ENCODE peak calls at places on chromosome 15, in six cellular contexts. L is HepG2; S is fibroblast of lung; T is activated CD4-positive, alpha-beta T cell treated with anti-CD3 and anti-CD28 coated beads, Interleukin-2, amount 50 U/mL, for 1 hour; F is lung microvascular endothelial cell; C is RWPE1. W is an unnamed sample.

GRCh38 chr15:72312605-72313447 is 7.1 kb downstream of the CELF6 start:
- DNase-seq in S (peak), C (peak), F (peak), T (peak), L (peak), W (peak)

GRCh38 chr15:39184701-39185390 is 396.0 kb upstream of the THBS1 start:
- DNase-seq in T (no peak), S (no peak), F (no peak), C (no peak), L (no peak), W (no peak)

GRCh38 chr15:58258501-58259274 is 120.5 kb downstream of the AQP9 start:
- DNase-seq in C (peak), S (no peak), T (no peak), F (no peak), L (no peak), W (no peak)

GRCh38 chr15:37902126-37902525 is 32.3 kb upstream of the TMCO5A start:
- DNase-seq in T (no peak), L (no peak), S (no peak), C (no peak), F (no peak), W (no peak)

GRCh38 chr15:57382222-57382621 is 5.9 kb downstream of the CGNL1 start:
- DNase-seq in C (no peak), S (no peak), L (peak), F (no peak), T (no peak), W (no peak)

GRCh38 chr15:63978511-63979226 is 67.6 kb downstream of the DAPK2 start:
- DNase-seq in L (no peak), C (no peak), S (no peak), T (no peak), F (no peak), W (no peak)

GRCh38 chr15:28989239-28989830 is 103.6 kb downstream of the APBA2 start:
- DNase-seq in S (no peak), F (peak), L (no peak), T (no peak), C (no peak), W (no peak)

GRCh38 chr15:82531496-82532382 is 8.5 kb downstream of the RPS17 start:
- DNase-seq in T (no peak), S (no peak), F (no peak), L (no peak), C (no peak), W (no peak)

GRCh38 chr15:66592505-66593218 is 26.9 kb upstream of the LCTL start:
- DNase-seq in C (no peak), T (no peak), F (no peak), L (no peak), S (no peak), W (no peak)

GRCh38 chr15:69328739-69329138 is 30.0 kb downstream of the PAQR5 start:
- DNase-seq in C (no peak), S (no peak), L (no peak), F (no peak), T (no peak), W (no peak)

GRCh38 chr15:60372756-60373155 is 25.0 kb downstream of the ANXA2 start:
- DNase-seq in C (no peak), F (no peak), S (no peak), L (no peak), T (no peak), W (no peak)

GRCh38 chr15:101455291-101455916 is 34.1 kb downstream of the PCSK6 start:
- DNase-seq in L (no peak), S (no peak), F (peak), C (no peak), T (no peak), W (no peak)

GRCh38 chr15:90231028-90232017 is 2.4 kb downstream of the CIB1 start:
- DNase-seq in S (peak), F (no peak), L (no peak), C (no peak), T (peak), W (peak)

GRCh38 chr15:40336129-40337122 is 4.3 kb downstream of the CCDC9B start:
- DNase-seq in T (no peak), L (no peak), C (no peak), F (no peak), S (no peak), W (no peak)

GRCh38 chr15:45670511-45670910 is 35.7 kb downstream of the SQOR start:
- DNase-seq in L (no peak), C (no peak), S (peak), F (peak), T (no peak), W (no peak)

GRCh38 chr15:31325976-31326728 is 483 bp upstream of the KLF13 start:
- DNase-seq in T (peak), S (peak), L (peak), F (peak), C (peak), W (peak)

GRCh38 chr15:93045191-93045785 is 43.7 kb downstream of the RGMA start:
- DNase-seq in S (no peak), L (no peak), T (no peak), C (no peak), F (no peak), W (no peak)

GRCh38 chr15:39131605-39132004 is 449.3 kb upstream of the THBS1 start:
- DNase-seq in L (no peak), T (no peak), F (peak), S (no peak), C (no peak), W (no peak)

GRCh38 chr15:91572110-91572509 is 281.4 kb upstream of the SLCO3A1 start:
- DNase-seq in L (no peak), S (peak), T (no peak), F (no peak), C (no peak), W (no peak)

GRCh38 chr15:73959012-73959581 is 32.8 kb downstream of the LOXL1 start:
- DNase-seq in S (no peak), F (no peak), T (peak), L (no peak), C (no peak), W (peak)

GRCh38 chr15:82540984-82541431 is 751 bp upstream of the RPS17 start:
- DNase-seq in S (peak), C (peak), F (peak), L (no peak), T (no peak), W (no peak)

GRCh38 chr15:85423256-85423655 is 42.9 kb downstream of the AKAP13 start:
- DNase-seq in T (no peak), S (no peak), L (no peak), C (no peak), F (no peak), W (no peak)

GRCh38 chr15:69386284-69386683 is 27.9 kb upstream of the KIF23 start:
- DNase-seq in T (no peak), F (no peak), S (no peak), C (no peak), L (no peak), W (no peak)

GRCh38 chr15:83108266-83109219 is 1.1 kb downstream of the TM6SF1 start:
- DNase-seq in F (peak), C (no peak), T (no peak), S (peak), L (no peak), W (peak)

GRCh38 chr15:79090487-79091203 is at the start of gene RASGRF1:
- DNase-seq in L (no peak), F (peak), T (no peak), C (no peak), S (no peak), W (no peak)

GRCh38 chr15:76185716-76186115 is 125.6 kb downstream of the ETFA start:
- DNase-seq in T (no peak), F (peak), S (peak), C (peak), L (peak), W (peak)

GRCh38 chr15:61689067-61689466 is 371.2 kb downstream of the VPS13C start:
- DNase-seq in S (no peak), C (no peak), F (no peak), L (no peak), T (no peak), W (no peak)